ENCODE peak calls at places on chromosomes 5 and 9, in four cellular contexts. P is K562, K is WTC11, J is SK-N-SH. O is an unnamed sample.

GRCh38 chr9:121601234-121601633 is 50.2 kb upstream of the DAB2IP start:
- DNase-seq in J (no peak), K (no peak), P (no peak), O (no peak)

GRCh38 chr9:4137755-4138154 is 162.1 kb downstream of the GLIS3 start:
- DNase-seq in P (no peak), J (no peak), K (no peak), O (no peak)

GRCh38 chr5:10455273-10455670 is 13.6 kb downstream of the ROPN1L start:
- DNase-seq in J (no peak), P (no peak), K (peak; percentile 54), O (no peak)

GRCh38 chr9:131517761-131518190 is 13.3 kb downstream of the UCK1 start:
- DNase-seq in P (no peak), J (no peak), K (no peak), O (no peak)

GRCh38 chr5:60207031-60207430 is 313.5 kb upstream of the PDE4D start:
- DNase-seq in K (no peak), J (no peak), P (no peak), O (no peak)

GRCh38 chr9:19875291-19875910 is 86.6 kb upstream of the SLC24A2 start:
- DNase-seq in P (no peak), K (no peak), J (no peak), O (no peak)

GRCh38 chr9:14340536-14340935 is 26.6 kb upstream of the NFIB start:
- DNase-seq in K (no peak), P (no peak), J (no peak), O (no peak)

GRCh38 chr5:153081385-153081784 is 409.1 kb upstream of the GRIA1 start:
- DNase-seq in J (no peak), P (no peak), K (no peak), O (no peak)

GRCh38 chr5:36666986-36667385 is 60.6 kb downstream of the SLC1A3 start:
- DNase-seq in J (no peak), P (no peak), K (no peak), O (no peak)

GRCh38 chr9:79221084-79221483 is 350.7 kb upstream of the TLE4 start:
- DNase-seq in J (no peak), K (no peak), P (no peak), O (no peak)

GRCh38 chr9:76459691-76460635 is 981 bp downstream of the GCNT1 start:
- DNase-seq in P (peak; percentile 6), J (peak; percentile 21), K (peak; percentile 46), O (no peak)

GRCh38 chr5:143308726-143309125 is 94.8 kb downstream of the NR3C1 start:
- DNase-seq in P (no peak), J (no peak), K (no peak), O (no peak)

GRCh38 chr5:133121080-133121479 is 69.3 kb downstream of the HSPA4 start:
- DNase-seq in J (no peak), P (no peak), K (no peak), O (no peak)

GRCh38 chr5:136522217-136522956 is 157.0 kb upstream of the TRPC7 start:
- DNase-seq in J (no peak), K (no peak), P (peak; percentile 14), O (no peak)

DNA sequence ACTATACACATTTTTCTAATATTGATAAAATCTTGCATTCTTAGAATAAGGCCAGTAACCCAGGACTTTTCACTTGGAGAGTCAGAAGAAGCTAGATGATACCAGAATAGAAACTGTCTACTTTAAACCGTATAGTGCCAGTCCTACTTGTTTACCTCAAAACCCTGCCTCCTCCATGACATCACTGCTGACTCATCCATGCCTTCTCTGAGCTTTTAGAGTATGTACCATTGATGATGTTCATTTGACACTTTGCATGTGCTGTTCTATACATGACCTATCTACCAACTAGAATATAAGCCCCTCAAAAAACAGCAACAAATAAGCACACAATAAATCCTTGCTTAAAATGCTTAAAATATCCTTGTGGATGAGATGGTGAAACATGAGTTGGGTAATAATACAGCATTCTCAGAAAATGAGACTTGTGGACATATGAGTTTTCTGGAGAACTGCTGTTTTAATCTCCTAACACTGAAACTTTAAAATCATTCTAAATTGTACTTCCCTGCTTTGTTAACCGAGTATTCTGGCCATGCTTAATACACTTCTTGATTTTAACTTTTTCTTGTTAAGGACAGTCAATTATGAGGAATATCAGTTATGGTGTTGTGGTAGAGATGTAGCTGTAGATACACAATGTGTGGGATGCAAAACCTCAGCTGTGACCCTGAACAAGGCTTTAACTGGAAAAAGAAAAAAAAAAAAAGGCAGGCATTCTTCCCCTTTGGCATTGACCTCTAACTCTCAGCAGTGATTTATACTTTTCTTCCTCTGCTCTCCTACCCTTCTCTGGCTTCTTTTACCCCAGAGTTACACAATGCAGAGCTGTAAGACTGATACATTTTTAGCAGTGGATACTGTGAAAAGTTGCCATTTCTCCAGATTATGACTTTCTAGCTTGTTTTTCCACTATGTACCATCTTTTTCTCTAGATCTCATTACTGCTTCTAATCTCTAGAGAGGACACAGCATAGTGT is 2.3 kb downstream of the CTNNAL1 start:
- DNase-seq in K (no peak), P (peak; percentile 77), J (no peak), O (no peak)
- TF ChIP-seq TEAD4 in K (no peak), P (no peak), J (no peak), O (no peak)

DNA sequence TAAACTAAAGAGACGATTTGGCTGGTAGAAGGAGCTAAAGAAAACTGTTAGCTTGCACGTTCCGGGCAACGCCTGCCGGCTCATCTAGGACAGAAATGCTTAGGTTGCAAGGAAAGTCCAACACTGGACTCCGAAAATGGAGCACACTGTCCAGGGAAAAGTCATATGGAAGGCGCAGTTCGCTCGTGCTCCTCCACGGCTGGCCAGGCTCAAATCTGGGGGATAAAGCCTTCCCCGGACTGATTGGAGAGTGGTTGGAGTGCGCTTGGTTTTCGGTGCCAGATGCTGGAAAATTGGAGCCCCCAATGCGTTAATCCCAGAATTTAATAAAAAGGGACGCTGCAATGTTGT is 947 bp downstream of the CDH6 start:
- DNase-seq in J (no peak), K (no peak), P (no peak), O (no peak)
- TF ChIP-seq USF2 in J (no peak), K (no peak), P (no peak), O (no peak)

DNA sequence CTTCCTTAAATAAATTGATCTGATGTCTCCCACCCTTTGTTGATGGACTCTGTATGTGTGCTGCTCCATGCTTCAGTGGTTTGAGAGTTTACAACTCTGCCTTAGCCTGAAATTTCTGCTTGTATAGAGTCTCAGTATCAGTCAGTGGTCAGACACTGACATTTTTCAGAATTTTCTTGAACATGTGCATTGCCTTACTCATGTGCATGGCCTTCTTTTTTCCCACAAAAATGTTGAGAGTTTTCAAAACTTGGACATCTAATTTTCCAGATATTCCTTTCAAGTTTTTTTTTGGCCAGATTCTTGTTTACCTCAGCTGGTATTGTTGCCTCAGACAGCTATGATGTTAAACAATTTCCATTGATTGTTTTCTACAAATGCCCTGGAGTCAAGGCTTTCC is 427.1 kb upstream of the CHD1 start:
- DNase-seq in K (no peak), P (no peak), J (no peak), O (no peak)
- TF ChIP-seq TEAD4 in K (no peak), P (no peak), J (no peak), O (no peak)

DNA sequence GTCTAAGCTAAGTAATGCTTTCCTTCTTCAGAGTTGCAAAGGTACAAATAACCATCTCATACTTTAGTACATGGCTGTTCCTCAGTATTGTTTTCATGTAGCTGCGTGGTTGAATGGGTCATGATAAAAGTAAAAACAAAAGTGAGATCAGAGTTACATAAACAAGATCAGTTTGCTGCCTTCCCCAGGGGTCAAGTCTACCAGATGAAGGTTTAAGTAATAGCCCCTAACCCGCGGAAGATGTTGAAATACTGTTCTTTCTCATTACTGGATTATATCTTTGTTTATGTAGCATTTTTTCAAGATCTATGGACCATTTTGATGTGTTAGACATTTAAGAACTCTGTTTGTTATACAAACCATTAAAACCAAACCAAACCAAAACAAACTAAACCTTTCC is 34.1 kb upstream of the ARRDC3 start:
- DNase-seq in K (no peak), J (no peak), P (no peak), O (no peak)
- TF ChIP-seq USF2 in K (no peak), J (no peak), P (no peak), O (no peak)

GRCh38 chr9:72554221-72554641 is 32.8 kb downstream of the TMC1 start:
- DNase-seq in J (no peak), K (no peak), P (no peak), O (no peak)

GRCh38 chr9:72560086-72560485 is 38.7 kb downstream of the TMC1 start:
- DNase-seq in P (no peak), J (no peak), K (no peak), O (no peak)

GRCh38 chr9:72552356-72552755 is 30.9 kb downstream of the TMC1 start:
- DNase-seq in J (no peak), P (no peak), K (no peak), O (no peak)

DNA sequence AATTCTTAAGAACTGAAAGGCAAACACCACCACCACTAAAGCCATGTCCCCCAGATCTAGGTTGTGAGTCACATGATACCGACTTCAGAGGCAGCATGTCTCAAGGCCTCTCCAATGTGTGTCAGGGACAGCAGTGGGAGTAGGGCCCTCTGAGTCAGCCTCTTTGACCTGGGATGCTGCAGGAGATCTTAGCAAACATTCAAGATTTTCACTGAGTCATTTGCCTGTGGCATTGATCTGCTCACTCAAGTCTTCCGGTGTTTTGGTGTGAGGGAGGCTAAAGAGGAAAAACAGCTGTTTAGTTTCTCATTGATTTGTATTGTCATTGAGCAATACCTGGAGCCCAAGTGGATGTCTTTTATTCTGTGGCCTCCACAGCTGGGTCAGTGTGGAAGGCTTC is 36.1 kb downstream of the TMC1 start:
- DNase-seq in J (no peak), P (peak; percentile 85), K (no peak), O (peak; percentile 9)
- TF ChIP-seq TEAD4 in J (peak; percentile 26), P (peak; percentile 39), K (no peak), O (no peak)

DNA sequence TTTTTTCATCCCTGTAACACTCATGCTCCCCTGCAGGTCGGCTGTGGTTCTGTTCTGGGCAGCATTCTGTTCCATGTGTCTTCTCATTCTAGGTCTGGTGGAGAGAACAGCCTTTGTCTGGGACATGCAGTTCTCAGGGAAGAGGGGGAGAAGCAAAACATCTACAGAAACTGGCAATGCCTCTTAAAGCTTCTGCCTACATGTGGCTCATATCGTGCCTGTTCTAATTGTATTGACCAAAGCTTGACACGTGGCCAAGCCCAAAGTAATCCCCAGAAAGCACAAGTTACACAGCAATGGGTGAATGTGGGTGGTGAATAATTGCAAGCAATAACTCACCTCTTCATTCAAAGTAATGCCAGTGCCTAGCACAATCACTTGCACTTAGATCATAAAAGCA is 218.2 kb upstream of the IL12B start:
- DNase-seq in J (no peak), K (no peak), P (no peak), O (no peak)
- TF ChIP-seq USF2 in J (no peak), K (no peak), P (no peak), O (no peak)

O was measured in H1.